ENCODE peak calls at places on chromosomes 13 and 19, in nine cellular contexts. J is NCI-H2081; L is skeletal muscle cell; Y is tibial nerve; G is stimulated activated CD4-positive, alpha-beta T cell treated with anti-CD3 and anti-CD28 coated beads, Interleukin-15, amount 100 ng/mL, for 48 hours; H is heart left ventricle; V is aorta; S is mammary epithelial cell; Q is right lobe of liver. E is an unnamed sample.

GRCh38 chr19:21569497-21569870 is 64.1 kb downstream of the ZNF429 start:
- DNase-seq in G (peak), S (no peak), L (no peak), Q (peak), J (no peak), H (peak), V (no peak), Y (no peak), E (no peak)

GRCh38 chr13:22517544-22517943 is 663.2 kb upstream of the SGCG start:
- DNase-seq in G (no peak), V (no peak), Y (no peak), Q (no peak), J (peak), H (no peak), S (no peak), L (no peak), E (no peak)

GRCh38 chr19:383040-383439 is 25.9 kb downstream of the C2CD4C start:
- DNase-seq in V (no peak), Y (no peak), H (no peak), L (no peak), S (no peak), J (no peak), Q (no peak), G (no peak), E (no peak)

GRCh38 chr19:35755550-35756371 is 1.1 kb downstream of the HSPB6 start:
- DNase-seq in Y (peak), Q (peak), J (no peak), S (no peak), V (peak), L (peak), H (peak), G (no peak), E (no peak)

GRCh38 chr13:103883152-103883551 is 816.9 kb upstream of the SLC10A2 start:
- DNase-seq in G (no peak), Y (peak), S (peak), V (peak), Q (peak), L (peak), J (peak), H (peak), E (peak)

GRCh38 chr13:114087430-114087829 is 45.0 kb downstream of the RASA3 start:
- DNase-seq in Y (no peak), H (no peak), L (no peak), S (no peak), J (no peak), V (no peak), G (no peak), Q (peak), E (no peak)

GRCh38 chr19:13329766-13330165 is 176.5 kb downstream of the CACNA1A start:
- DNase-seq in G (no peak), J (no peak), V (no peak), H (no peak), Q (no peak), L (no peak), S (peak), Y (no peak), E (no peak)

GRCh38 chr13:102729560-102730275 is 34.9 kb upstream of the METTL21C start:
- DNase-seq in Y (no peak), Q (no peak), V (no peak), G (no peak), J (peak), S (peak), L (no peak), H (no peak), E (no peak)

GRCh38 chr13:94617389-94618000 is 15.8 kb downstream of the GPR180 start:
- DNase-seq in V (no peak), L (no peak), S (no peak), Q (no peak), G (no peak), J (peak), H (no peak), Y (peak), E (peak)

GRCh38 chr13:33859691-33860303 is 41.8 kb downstream of the RFC3 start:
- DNase-seq in S (peak), J (no peak), Q (no peak), H (no peak), L (no peak), V (no peak), Y (no peak), G (no peak), E (no peak)

GRCh38 chr13:59112375-59112774 is 1051.4 kb downstream of the DIAPH3 start:
- DNase-seq in S (peak), G (no peak), H (no peak), L (peak), V (no peak), Q (no peak), Y (no peak), J (no peak), E (peak)

GRCh38 chr13:59332966-59333365 is 830.8 kb downstream of the DIAPH3 start:
- DNase-seq in Q (no peak), Y (no peak), H (no peak), V (no peak), S (no peak), L (no peak), J (no peak), G (no peak), E (no peak)

GRCh38 chr13:28313579-28313978 is 175.2 kb downstream of the PAN3 start:
- DNase-seq in G (no peak), J (no peak), L (no peak), V (no peak), Q (no peak), H (no peak), Y (no peak), S (no peak), E (peak)

GRCh38 chr19:17755977-17756670 is 4.8 kb downstream of the FCHO1 start:
- DNase-seq in V (no peak), H (peak), Y (no peak), G (no peak), S (no peak), Q (no peak), L (no peak), J (peak), E (no peak)

GRCh38 chr13:81686877-81687276 is 1346.0 kb upstream of the SPRY2 start:
- DNase-seq in V (no peak), S (no peak), Y (no peak), H (no peak), Q (no peak), L (peak), J (peak), G (no peak), E (no peak)

GRCh38 chr19:48090281-48090802 is 20.3 kb downstream of the PLA2G4C start:
- DNase-seq in S (no peak), V (peak), H (no peak), G (no peak), L (no peak), J (no peak), Y (no peak), Q (peak), E (no peak)

GRCh38 chr19:55240713-55241020 is 12.1 kb upstream of the TMEM86B start:
- DNase-seq in G (no peak), Q (no peak), Y (no peak), J (no peak), S (no peak), H (peak), V (no peak), L (no peak), E (no peak)

GRCh38 chr19:51131780-51132680 is 7.3 kb downstream of the SIGLEC9 start:
- DNase-seq in L (no peak), H (peak), V (no peak), Y (peak), S (no peak), G (no peak), Q (peak), J (no peak), E (peak)

GRCh38 chr13:20350380-20350763 is 118.3 kb upstream of the GJB6 start:
- DNase-seq in J (no peak), L (no peak), V (peak), Y (no peak), G (no peak), H (no peak), Q (no peak), S (no peak), E (no peak)

GRCh38 chr13:26719356-26719945 is 41.1 kb downstream of the GPR12 start:
- DNase-seq in Q (no peak), J (peak), V (no peak), Y (no peak), S (no peak), L (no peak), H (no peak), G (no peak), E (peak)

GRCh38 chr13:29476046-29476445 is 119.4 kb downstream of the SLC7A1 start:
- DNase-seq in Q (no peak), G (no peak), L (no peak), Y (no peak), S (no peak), V (no peak), J (no peak), H (no peak), E (no peak)

GRCh38 chr13:98458431-98458830 is 118.5 kb downstream of the STK24 start:
- DNase-seq in J (no peak), Y (no peak), Q (no peak), G (no peak), H (no peak), V (peak), L (no peak), S (no peak), E (no peak)

GRCh38 chr19:19061491-19061890 is 2.3 kb upstream of the SLC25A42 start:
- DNase-seq in S (no peak), L (no peak), J (no peak), H (peak), Q (no peak), G (no peak), Y (no peak), V (no peak), E (no peak)

E was measured in Kasumi-1.